ENCODE peak calls at places on chromosomes 6 and 20, in four cellular contexts. U, L, R and O are unnamed samples.

GRCh38 chr6:144063744-144064401 is 31.5 kb downstream of the SF3B5 start:
- DNase-seq in R (peak), L (peak), U (peak), O (peak)

GRCh38 chr6:22214314-22214713 is 82.5 kb downstream of the PRL start:
- DNase-seq in U (no peak), L (no peak), R (no peak), O (no peak)

GRCh38 chr20:40532103-40532502 is 156.9 kb downstream of the MAFB start:
- DNase-seq in R (peak), L (no peak), U (no peak), O (no peak)

GRCh38 chr6:120279706-120280105 is 930.1 kb upstream of the MAN1A1 start:
- DNase-seq in L (no peak), U (no peak), R (no peak), O (no peak)

GRCh38 chr6:166760288-166760687 is 133.2 kb upstream of the RPS6KA2 start:
- DNase-seq in R (no peak), L (no peak), U (no peak), O (no peak)

GRCh38 chr6:82551831-82552230 is 188.2 kb downstream of the TPBG start:
- DNase-seq in R (no peak), U (no peak), L (no peak), O (no peak)

GRCh38 chr6:155895641-155896040 is 440.0 kb upstream of the NOX3 start:
- DNase-seq in L (no peak), R (no peak), U (no peak), O (no peak)

GRCh38 chr6:150503041-150503440 is 96.6 kb upstream of the PLEKHG1 start:
- DNase-seq in U (no peak), L (no peak), R (no peak), O (no peak)

GRCh38 chr6:170290306-170291128 is at the start of gene DLL1:
- DNase-seq in U (peak), L (peak), R (peak), O (peak)

GRCh38 chr20:13259921-13260320 is 38.8 kb downstream of the ISM1 start:
- DNase-seq in L (no peak), R (no peak), U (no peak), O (no peak)

GRCh38 chr6:168186438-168186837 is 107.4 kb upstream of the FRMD1 start:
- DNase-seq in R (no peak), U (no peak), L (no peak), O (no peak)

GRCh38 chr6:16623029-16623653 is 138.1 kb downstream of the ATXN1 start:
- DNase-seq in U (no peak), L (no peak), R (peak), O (no peak)

GRCh38 chr20:38805958-38806854 is 709 bp downstream of the PPP1R16B start:
- DNase-seq in L (peak), R (peak), U (peak), O (no peak)

GRCh38 chr20:59669451-59669850 is 65.1 kb downstream of the PHACTR3 start:
- DNase-seq in L (no peak), U (no peak), R (no peak), O (no peak)

GRCh38 chr20:58078741-58079522 is 149.5 kb downstream of the ANKRD60 start:
- DNase-seq in U (no peak), L (no peak), R (peak), O (no peak)

GRCh38 chr6:144176043-144176442 is 25.7 kb downstream of the STX11 start:
- DNase-seq in U (no peak), R (no peak), L (no peak), O (no peak)

GRCh38 chr6:27238010-27238983 is 9.2 kb upstream of the PRSS16 start:
- DNase-seq in R (peak), L (no peak), U (no peak), O (no peak)

GRCh38 chr6:111503660-111504059 is 20.6 kb upstream of the REV3L start:
- DNase-seq in R (no peak), L (no peak), U (no peak), O (no peak)

GRCh38 chr6:53795254-53795701 is 473 bp downstream of the LRRC1 start:
- DNase-seq in U (no peak), R (no peak), L (no peak), O (no peak)

GRCh38 chr20:38143646-38144554 is 21.2 kb downstream of the TGM2 start:
- DNase-seq in U (no peak), L (no peak), R (peak), O (no peak)

GRCh38 chr20:23602699-23603098 is 3.0 kb downstream of the CST9 start:
- DNase-seq in R (no peak), L (no peak), U (no peak), O (no peak)

GRCh38 chr6:154791561-154792317 is 58.5 kb downstream of the SCAF8 start:
- DNase-seq in L (no peak), U (no peak), R (peak), O (no peak)

GRCh38 chr6:37257320-37257633 is 295 bp upstream of the TBC1D22B start:
- DNase-seq in U (no peak), L (no peak), R (no peak), O (no peak)

GRCh38 chr6:44699082-44699481 is 311.6 kb downstream of the CDC5L start:
- DNase-seq in L (no peak), R (no peak), U (no peak), O (no peak)

GRCh38 chr20:16518068-16518783 is 55.0 kb downstream of the KIF16B start:
- DNase-seq in R (peak), U (peak), L (no peak), O (peak)

GRCh38 chr20:60138263-60139127 is 180.3 kb downstream of the CDH26 start:
- DNase-seq in U (no peak), L (peak), R (no peak), O (no peak)

GRCh38 chr6:26233608-26234420 is 131.2 kb upstream of the BTN3A2 start:
- DNase-seq in U (no peak), R (peak), L (no peak), O (no peak)

GRCh38 chr6:168420706-168421105 is 20.3 kb upstream of the SMOC2 start:
- DNase-seq in R (no peak), U (no peak), L (no peak), O (no peak)

GRCh38 chr6:113632220-113632864 is 224.8 kb upstream of the MARCKS start:
- DNase-seq in U (peak), L (peak), R (peak), O (no peak)

GRCh38 chr20:45016089-45016641 is 49.9 kb downstream of the STK4 start:
- DNase-seq in R (no peak), U (no peak), L (no peak), O (no peak)

GRCh38 chr20:711526-711925 is 35.9 kb upstream of the SCRT2 start:
- DNase-seq in L (no peak), R (no peak), U (no peak), O (no peak)

GRCh38 chr20:708956-709355 is 33.4 kb upstream of the SCRT2 start:
- DNase-seq in U (no peak), R (no peak), L (no peak), O (no peak)

GRCh38 chr20:709421-709820 is 33.8 kb upstream of the SCRT2 start:
- DNase-seq in U (no peak), L (peak), R (no peak), O (no peak)

GRCh38 chr20:709864-710761 is 34.5 kb upstream of the SCRT2 start:
- DNase-seq in U (peak), L (no peak), R (no peak), O (peak)

GRCh38 chr20:710762-711120 is 35.1 kb upstream of the SCRT2 start:
- DNase-seq in U (no peak), L (no peak), R (no peak), O (no peak)
- TF ChIP-seq CTCF in U (no peak), L (no peak), R (no peak), O (no peak)

GRCh38 chr20:50931048-50931305 is 260 bp downstream of the ADNP start:
- DNase-seq in R (no peak), U (no peak), L (no peak), O (no peak)
- TF ChIP-seq CTCF in R (no peak), U (no peak), L (no peak), O (no peak)

DNA sequence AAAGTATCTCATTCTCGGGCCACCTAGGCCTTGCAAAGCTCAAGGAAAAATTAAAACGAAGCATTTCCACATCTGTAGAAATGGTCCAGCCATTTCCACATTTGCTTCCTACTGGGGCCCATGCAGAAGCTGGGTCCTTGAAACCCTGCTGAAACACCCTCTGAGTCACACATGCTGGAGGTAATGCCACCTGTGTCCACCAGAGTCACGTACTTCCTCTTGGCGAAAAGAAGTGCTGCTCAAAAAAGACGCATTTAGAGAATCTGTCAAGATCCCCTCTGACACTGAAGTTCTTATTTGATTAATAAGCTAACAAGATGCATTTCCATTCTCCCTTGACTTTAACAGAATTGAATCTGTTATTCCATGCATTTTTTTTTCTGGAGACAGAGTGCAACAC is 423.2 kb downstream of the PREX1 start:
- DNase-seq in L (no peak), U (no peak), R (no peak), O (no peak)
- TF ChIP-seq CTCF in L (no peak), U (peak), R (no peak), O (no peak)

GRCh38 chr6:30766461-30767157 is 22.3 kb upstream of the IER3 start:
- DNase-seq in L (no peak), U (no peak), R (peak), O (no peak)

GRCh38 chr6:30760537-30760936 is 16.2 kb upstream of the IER3 start:
- DNase-seq in L (no peak), R (no peak), U (no peak), O (no peak)

GRCh38 chr6:30761791-30762429 is 17.6 kb upstream of the IER3 start:
- DNase-seq in U (no peak), L (no peak), R (no peak), O (no peak)

GRCh38 chr6:30763155-30763617 is 18.8 kb upstream of the IER3 start:
- DNase-seq in U (no peak), R (no peak), L (no peak), O (no peak)

GRCh38 chr6:30763618-30764489 is 19.5 kb upstream of the IER3 start:
- DNase-seq in R (peak), L (no peak), U (no peak), O (peak)
- TF ChIP-seq CTCF in R (peak), L (peak), U (peak), O (no peak)

GRCh38 chr6:138001750-138002349 is 105.4 kb downstream of the PERP start:
- DNase-seq in U (peak), L (peak), R (peak), O (no peak)
- TF ChIP-seq CTCF in U (peak), L (peak), R (peak), O (peak)

GRCh38 chr6:73504160-73504559 is 16.7 kb downstream of the EEF1A1 start:
- DNase-seq in U (no peak), L (no peak), R (no peak), O (no peak)
- TF ChIP-seq CTCF in U (no peak), L (no peak), R (no peak), O (no peak)

DNA sequence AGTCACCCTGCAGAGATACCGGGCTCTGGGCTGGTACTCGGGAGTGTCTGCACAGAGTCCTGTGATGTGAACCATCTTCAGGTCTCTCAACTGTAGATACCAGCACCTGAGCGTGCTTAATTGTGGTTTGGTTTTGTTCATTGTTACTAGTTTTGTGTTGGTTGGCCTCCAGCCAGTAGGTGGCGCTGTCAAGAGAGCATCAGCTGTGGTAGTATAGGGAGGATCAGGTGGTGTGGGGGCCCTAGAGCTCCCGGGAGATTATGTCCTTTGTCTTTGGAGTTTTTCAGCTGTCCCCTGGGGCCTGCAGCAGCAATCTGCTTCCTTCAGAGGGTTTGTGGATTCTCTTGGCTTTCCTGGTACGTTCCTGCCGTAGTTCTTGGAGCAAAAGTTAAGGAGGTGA is 67.9 kb downstream of the CDYL start:
- DNase-seq in L (no peak), R (no peak), U (no peak), O (no peak)
- TF ChIP-seq CTCF in L (no peak), R (peak), U (peak), O (no peak)